ENCODE peak calls at places on chromosomes 5 and 9, in five cellular contexts. One of them, this sample, is unnamed.

GRCh38 chr9:136943291-136944093 is 1.0 kb downstream of the FBXW5 start:
- DNase-seq in Caki2: no peak
- DNase-seq in activated CD8-positive, alpha-beta memory T cell treated with anti-CD3 and anti-CD28 coated beads for 48 hours: no peak
- DNase-seq in heart right ventricle: no peak
- DNase-seq in ureter: no peak
- DNase-seq in this sample: no peak

GRCh38 chr5:85388752-85389151 is 1004.1 kb upstream of the EDIL3 start:
- DNase-seq in activated CD8-positive, alpha-beta memory T cell treated with anti-CD3 and anti-CD28 coated beads for 48 hours: no peak
- DNase-seq in Caki2: no peak
- DNase-seq in heart right ventricle: no peak
- DNase-seq in ureter: no peak
- DNase-seq in this sample: no peak

GRCh38 chr5:127700237-127700766 is 2.9 kb upstream of the CCDC192 start:
- DNase-seq in Caki2: no peak
- DNase-seq in heart right ventricle: no peak
- DNase-seq in activated CD8-positive, alpha-beta memory T cell treated with anti-CD3 and anti-CD28 coated beads for 48 hours: no peak
- DNase-seq in ureter: no peak
- DNase-seq in this sample: no peak

GRCh38 chr5:176570044-176570443 is 20.9 kb downstream of the CDHR2 start:
- DNase-seq in heart right ventricle: no peak
- DNase-seq in activated CD8-positive, alpha-beta memory T cell treated with anti-CD3 and anti-CD28 coated beads for 48 hours: no peak
- DNase-seq in Caki2: no peak
- DNase-seq in ureter: no peak
- DNase-seq in this sample: no peak

GRCh38 chr5:147407094-147407681 is 102.7 kb downstream of the DPYSL3 start:
- DNase-seq in ureter: peak
- DNase-seq in activated CD8-positive, alpha-beta memory T cell treated with anti-CD3 and anti-CD28 coated beads for 48 hours: no peak
- DNase-seq in Caki2: peak
- DNase-seq in heart right ventricle: no peak
- DNase-seq in this sample: no peak

GRCh38 chr5:38079625-38080402 is 178.5 kb upstream of the EGFLAM start:
- DNase-seq in Caki2: no peak
- DNase-seq in heart right ventricle: no peak
- DNase-seq in activated CD8-positive, alpha-beta memory T cell treated with anti-CD3 and anti-CD28 coated beads for 48 hours: no peak
- DNase-seq in ureter: no peak
- DNase-seq in this sample: no peak

GRCh38 chr9:93893899-93894690 is 61.1 kb downstream of the BARX1 start:
- DNase-seq in ureter: peak
- DNase-seq in activated CD8-positive, alpha-beta memory T cell treated with anti-CD3 and anti-CD28 coated beads for 48 hours: no peak
- DNase-seq in Caki2: no peak
- DNase-seq in heart right ventricle: no peak
- DNase-seq in this sample: no peak

GRCh38 chr9:12065050-12065449 is 628.1 kb upstream of the TYRP1 start:
- DNase-seq in heart right ventricle: no peak
- DNase-seq in ureter: no peak
- DNase-seq in activated CD8-positive, alpha-beta memory T cell treated with anti-CD3 and anti-CD28 coated beads for 48 hours: no peak
- DNase-seq in Caki2: no peak
- DNase-seq in this sample: no peak

GRCh38 chr9:93118863-93119702 is 15.0 kb downstream of the NINJ1 start:
- DNase-seq in ureter: peak
- DNase-seq in heart right ventricle: no peak
- DNase-seq in activated CD8-positive, alpha-beta memory T cell treated with anti-CD3 and anti-CD28 coated beads for 48 hours: no peak
- DNase-seq in Caki2: no peak
- DNase-seq in this sample: no peak

GRCh38 chr9:80467632-80468031 is 895.9 kb downstream of the TLE4 start:
- DNase-seq in heart right ventricle: no peak
- DNase-seq in ureter: no peak
- DNase-seq in activated CD8-positive, alpha-beta memory T cell treated with anti-CD3 and anti-CD28 coated beads for 48 hours: no peak
- DNase-seq in Caki2: no peak
- DNase-seq in this sample: no peak

GRCh38 chr9:28086881-28087280 is 513.6 kb upstream of the C9orf72 start:
- DNase-seq in activated CD8-positive, alpha-beta memory T cell treated with anti-CD3 and anti-CD28 coated beads for 48 hours: no peak
- DNase-seq in heart right ventricle: no peak
- DNase-seq in Caki2: no peak
- DNase-seq in ureter: no peak
- DNase-seq in this sample: no peak

GRCh38 chr5:56699588-56699987 is 115.8 kb upstream of the MAP3K1 start:
- DNase-seq in Caki2: no peak
- DNase-seq in ureter: no peak
- DNase-seq in heart right ventricle: no peak
- DNase-seq in activated CD8-positive, alpha-beta memory T cell treated with anti-CD3 and anti-CD28 coated beads for 48 hours: no peak
- DNase-seq in this sample: no peak

GRCh38 chr5:89313044-89313443 is 430.1 kb upstream of the MEF2C start:
- DNase-seq in heart right ventricle: no peak
- DNase-seq in activated CD8-positive, alpha-beta memory T cell treated with anti-CD3 and anti-CD28 coated beads for 48 hours: no peak
- DNase-seq in Caki2: peak
- DNase-seq in ureter: no peak
- DNase-seq in this sample: no peak